ENCODE peak calls at places on chromosome 6, in seven cellular contexts. One of them, this sample, is unnamed.

GRCh38 chr6:34979994-34980393 is 90.9 kb downstream of the ANKS1A start:
- DNase-seq in IMR-90: no peak
- DNase-seq in activated CD4-positive, alpha-beta T cell treated with anti-CD3 and anti-CD28 coated beads, Interleukin-2, amount 50 U/mL, for 1 hour: no peak
- DNase-seq in lung: no peak
- DNase-seq in CD8-positive, alpha-beta T cell: no peak
- DNase-seq in cardiac fibroblast: no peak
- DNase-seq in NT2/D1: no peak
- DNase-seq in this sample: no peak

GRCh38 chr6:89503641-89504040 is 70.7 kb downstream of the ANKRD6 start:
- DNase-seq in lung: peak; percentile 59
- DNase-seq in CD8-positive, alpha-beta T cell: no peak
- DNase-seq in cardiac fibroblast: no peak
- DNase-seq in NT2/D1: no peak
- DNase-seq in IMR-90: no peak
- DNase-seq in activated CD4-positive, alpha-beta T cell treated with anti-CD3 and anti-CD28 coated beads, Interleukin-2, amount 50 U/mL, for 1 hour: no peak
- DNase-seq in this sample: no peak

GRCh38 chr6:75331134-75331533 is 46.5 kb upstream of the TMEM30A start:
- DNase-seq in lung: no peak
- DNase-seq in IMR-90: peak; percentile 62
- DNase-seq in activated CD4-positive, alpha-beta T cell treated with anti-CD3 and anti-CD28 coated beads, Interleukin-2, amount 50 U/mL, for 1 hour: no peak
- DNase-seq in CD8-positive, alpha-beta T cell: no peak
- DNase-seq in NT2/D1: no peak
- DNase-seq in cardiac fibroblast: peak; percentile 78
- DNase-seq in this sample: no peak

GRCh38 chr6:120935007-120935406 is 399.3 kb downstream of the TBC1D32 start:
- DNase-seq in activated CD4-positive, alpha-beta T cell treated with anti-CD3 and anti-CD28 coated beads, Interleukin-2, amount 50 U/mL, for 1 hour: no peak
- DNase-seq in CD8-positive, alpha-beta T cell: no peak
- DNase-seq in IMR-90: no peak
- DNase-seq in cardiac fibroblast: no peak
- DNase-seq in lung: no peak
- DNase-seq in NT2/D1: no peak
- DNase-seq in this sample: no peak

GRCh38 chr6:551829-552350 is 105.0 kb downstream of the HUS1B start:
- DNase-seq in NT2/D1: no peak
- DNase-seq in lung: no peak
- DNase-seq in IMR-90: no peak
- DNase-seq in activated CD4-positive, alpha-beta T cell treated with anti-CD3 and anti-CD28 coated beads, Interleukin-2, amount 50 U/mL, for 1 hour: no peak
- DNase-seq in cardiac fibroblast: no peak
- DNase-seq in CD8-positive, alpha-beta T cell: no peak
- DNase-seq in this sample: no peak

GRCh38 chr6:127022297-127022696 is 96.2 kb upstream of the RSPO3 start:
- DNase-seq in lung: peak; percentile 30
- DNase-seq in activated CD4-positive, alpha-beta T cell treated with anti-CD3 and anti-CD28 coated beads, Interleukin-2, amount 50 U/mL, for 1 hour: no peak
- DNase-seq in IMR-90: no peak
- DNase-seq in cardiac fibroblast: peak; percentile 2
- DNase-seq in CD8-positive, alpha-beta T cell: no peak
- DNase-seq in NT2/D1: no peak
- DNase-seq in this sample: peak; percentile 17

GRCh38 chr6:156174026-156174880 is 602.9 kb upstream of the ARID1B start:
- DNase-seq in NT2/D1: no peak
- DNase-seq in activated CD4-positive, alpha-beta T cell treated with anti-CD3 and anti-CD28 coated beads, Interleukin-2, amount 50 U/mL, for 1 hour: no peak
- DNase-seq in IMR-90: no peak
- DNase-seq in lung: no peak
- DNase-seq in cardiac fibroblast: no peak
- DNase-seq in CD8-positive, alpha-beta T cell: no peak
- DNase-seq in this sample: no peak

GRCh38 chr6:83008631-83009030 is 57.0 kb downstream of the UBE3D start:
- DNase-seq in lung: no peak
- DNase-seq in IMR-90: no peak
- DNase-seq in activated CD4-positive, alpha-beta T cell treated with anti-CD3 and anti-CD28 coated beads, Interleukin-2, amount 50 U/mL, for 1 hour: no peak
- DNase-seq in NT2/D1: no peak
- DNase-seq in CD8-positive, alpha-beta T cell: no peak
- DNase-seq in cardiac fibroblast: no peak
- DNase-seq in this sample: no peak

GRCh38 chr6:38346291-38347079 is 293.2 kb downstream of the BTBD9 start:
- DNase-seq in NT2/D1: peak; percentile 30
- DNase-seq in activated CD4-positive, alpha-beta T cell treated with anti-CD3 and anti-CD28 coated beads, Interleukin-2, amount 50 U/mL, for 1 hour: no peak
- DNase-seq in cardiac fibroblast: peak; percentile 78
- DNase-seq in IMR-90: peak; percentile 90
- DNase-seq in lung: no peak
- DNase-seq in CD8-positive, alpha-beta T cell: no peak
- DNase-seq in this sample: no peak

GRCh38 chr6:42434237-42434636 is 17.5 kb downstream of the TRERF1 start:
- DNase-seq in cardiac fibroblast: no peak
- DNase-seq in IMR-90: no peak
- DNase-seq in lung: no peak
- DNase-seq in activated CD4-positive, alpha-beta T cell treated with anti-CD3 and anti-CD28 coated beads, Interleukin-2, amount 50 U/mL, for 1 hour: no peak
- DNase-seq in NT2/D1: no peak
- DNase-seq in CD8-positive, alpha-beta T cell: no peak
- DNase-seq in this sample: no peak